ENCODE peak calls at places on chromosomes 13 and 19, in six cellular contexts. One of them, this sample, is unnamed.

GRCh38 chr13:80437212-80437611 is 96.3 kb upstream of the SPRY2 start:
- DNase-seq in amniotic epithelial cell: no peak
- DNase-seq in nucleus accumbens: no peak
- DNase-seq in activated T-helper 2 cell treated with anti-CD3 and anti-CD28 coated beads, Interferon-gamma antibody, Interleukin-2, Interleukin-4, amounts not matched to agents 10 μg/mL and 5 μg/mL and 100 μg/mL, durations not matched to agents 14 hours and 24 hours and 36 hours: no peak
- DNase-seq in AG20443: no peak
- DNase-seq in A549: no peak
- DNase-seq in this sample: no peak

GRCh38 chr13:97974773-97975172 is 21.3 kb downstream of the IPO5 start:
- DNase-seq in nucleus accumbens: no peak
- DNase-seq in AG20443: peak
- DNase-seq in A549: no peak
- DNase-seq in activated T-helper 2 cell treated with anti-CD3 and anti-CD28 coated beads, Interferon-gamma antibody, Interleukin-2, Interleukin-4, amounts not matched to agents 10 μg/mL and 5 μg/mL and 100 μg/mL, durations not matched to agents 14 hours and 24 hours and 36 hours: no peak
- DNase-seq in amniotic epithelial cell: no peak
- DNase-seq in this sample: no peak

GRCh38 chr19:2727640-2727944 is 6.4 kb upstream of the DIRAS1 start:
- DNase-seq in activated T-helper 2 cell treated with anti-CD3 and anti-CD28 coated beads, Interferon-gamma antibody, Interleukin-2, Interleukin-4, amounts not matched to agents 10 μg/mL and 5 μg/mL and 100 μg/mL, durations not matched to agents 14 hours and 24 hours and 36 hours: no peak
- DNase-seq in AG20443: peak
- DNase-seq in nucleus accumbens: no peak
- DNase-seq in A549: no peak
- DNase-seq in amniotic epithelial cell: no peak
- DNase-seq in this sample: no peak

GRCh38 chr19:13847900-13848677 is 28.8 kb upstream of the NANOS3 start:
- DNase-seq in activated T-helper 2 cell treated with anti-CD3 and anti-CD28 coated beads, Interferon-gamma antibody, Interleukin-2, Interleukin-4, amounts not matched to agents 10 μg/mL and 5 μg/mL and 100 μg/mL, durations not matched to agents 14 hours and 24 hours and 36 hours: no peak
- DNase-seq in A549: no peak
- DNase-seq in amniotic epithelial cell: no peak
- DNase-seq in nucleus accumbens: no peak
- DNase-seq in AG20443: no peak
- DNase-seq in this sample: no peak

GRCh38 chr13:101579291-101579802 is 126.9 kb downstream of the ITGBL1 start:
- DNase-seq in AG20443: no peak
- DNase-seq in activated T-helper 2 cell treated with anti-CD3 and anti-CD28 coated beads, Interferon-gamma antibody, Interleukin-2, Interleukin-4, amounts not matched to agents 10 μg/mL and 5 μg/mL and 100 μg/mL, durations not matched to agents 14 hours and 24 hours and 36 hours: no peak
- DNase-seq in amniotic epithelial cell: peak
- DNase-seq in A549: no peak
- DNase-seq in nucleus accumbens: no peak
- DNase-seq in this sample: no peak

GRCh38 chr19:17244618-17245534 is 843 bp downstream of the NR2F6 start:
- DNase-seq in amniotic epithelial cell: no peak
- DNase-seq in nucleus accumbens: no peak
- DNase-seq in activated T-helper 2 cell treated with anti-CD3 and anti-CD28 coated beads, Interferon-gamma antibody, Interleukin-2, Interleukin-4, amounts not matched to agents 10 μg/mL and 5 μg/mL and 100 μg/mL, durations not matched to agents 14 hours and 24 hours and 36 hours: no peak
- DNase-seq in A549: no peak
- DNase-seq in AG20443: peak
- DNase-seq in this sample: no peak

GRCh38 chr13:38950987-38951386 is 39.6 kb downstream of the STOML3 start:
- DNase-seq in A549: no peak
- DNase-seq in nucleus accumbens: no peak
- DNase-seq in activated T-helper 2 cell treated with anti-CD3 and anti-CD28 coated beads, Interferon-gamma antibody, Interleukin-2, Interleukin-4, amounts not matched to agents 10 μg/mL and 5 μg/mL and 100 μg/mL, durations not matched to agents 14 hours and 24 hours and 36 hours: no peak
- DNase-seq in amniotic epithelial cell: no peak
- DNase-seq in AG20443: no peak
- DNase-seq in this sample: no peak

GRCh38 chr13:64480206-64480605 is 2749.9 kb downstream of the PCDH9 start:
- DNase-seq in A549: no peak
- DNase-seq in amniotic epithelial cell: no peak
- DNase-seq in AG20443: no peak
- DNase-seq in activated T-helper 2 cell treated with anti-CD3 and anti-CD28 coated beads, Interferon-gamma antibody, Interleukin-2, Interleukin-4, amounts not matched to agents 10 μg/mL and 5 μg/mL and 100 μg/mL, durations not matched to agents 14 hours and 24 hours and 36 hours: no peak
- DNase-seq in nucleus accumbens: no peak
- DNase-seq in this sample: no peak

GRCh38 chr13:20609145-20609544 is 42.2 kb downstream of the IFT88 start:
- DNase-seq in AG20443: peak
- DNase-seq in nucleus accumbens: no peak
- DNase-seq in amniotic epithelial cell: peak
- DNase-seq in A549: no peak
- DNase-seq in activated T-helper 2 cell treated with anti-CD3 and anti-CD28 coated beads, Interferon-gamma antibody, Interleukin-2, Interleukin-4, amounts not matched to agents 10 μg/mL and 5 μg/mL and 100 μg/mL, durations not matched to agents 14 hours and 24 hours and 36 hours: no peak
- DNase-seq in this sample: peak

GRCh38 chr19:27974082-27974513 is 1238.9 kb downstream of the UQCRFS1 start:
- DNase-seq in A549: peak
- DNase-seq in nucleus accumbens: peak
- DNase-seq in AG20443: peak
- DNase-seq in amniotic epithelial cell: no peak
- DNase-seq in activated T-helper 2 cell treated with anti-CD3 and anti-CD28 coated beads, Interferon-gamma antibody, Interleukin-2, Interleukin-4, amounts not matched to agents 10 μg/mL and 5 μg/mL and 100 μg/mL, durations not matched to agents 14 hours and 24 hours and 36 hours: no peak
- DNase-seq in this sample: no peak

GRCh38 chr13:113453962-113454361 is 674 bp upstream of the ADPRHL1 start:
- DNase-seq in A549: no peak
- DNase-seq in nucleus accumbens: no peak
- DNase-seq in activated T-helper 2 cell treated with anti-CD3 and anti-CD28 coated beads, Interferon-gamma antibody, Interleukin-2, Interleukin-4, amounts not matched to agents 10 μg/mL and 5 μg/mL and 100 μg/mL, durations not matched to agents 14 hours and 24 hours and 36 hours: no peak
- DNase-seq in amniotic epithelial cell: peak
- DNase-seq in AG20443: peak
- DNase-seq in this sample: peak

GRCh38 chr13:101751488-101751887 is 299.0 kb downstream of the ITGBL1 start:
- DNase-seq in amniotic epithelial cell: peak
- DNase-seq in activated T-helper 2 cell treated with anti-CD3 and anti-CD28 coated beads, Interferon-gamma antibody, Interleukin-2, Interleukin-4, amounts not matched to agents 10 μg/mL and 5 μg/mL and 100 μg/mL, durations not matched to agents 14 hours and 24 hours and 36 hours: no peak
- DNase-seq in AG20443: no peak
- DNase-seq in nucleus accumbens: no peak
- DNase-seq in A549: no peak
- DNase-seq in this sample: peak

GRCh38 chr19:45179063-45179847 is 671 bp downstream of the BLOC1S3 start:
- DNase-seq in amniotic epithelial cell: no peak
- DNase-seq in A549: no peak
- DNase-seq in AG20443: peak
- DNase-seq in nucleus accumbens: no peak
- DNase-seq in activated T-helper 2 cell treated with anti-CD3 and anti-CD28 coated beads, Interferon-gamma antibody, Interleukin-2, Interleukin-4, amounts not matched to agents 10 μg/mL and 5 μg/mL and 100 μg/mL, durations not matched to agents 14 hours and 24 hours and 36 hours: peak
- DNase-seq in this sample: no peak